ENCODE peak calls at places on chromosomes 11 and 22, in five cellular contexts. One of them, this sample, is unnamed.

GRCh38 chr11:86456075-86456939 is 81.6 kb downstream of the CCDC81 start:
- DNase-seq in fibroblast of lung: peak; percentile 82
- DNase-seq in thoracic aorta: peak; percentile 62
- DNase-seq in Peyer's patch: peak; percentile 75
- DNase-seq in lower leg skin: peak; percentile 97
- DNase-seq in this sample: peak; percentile 93

GRCh38 chr11:2138436-2139117 is 612 bp downstream of the IGF2 start:
- DNase-seq in lower leg skin: no peak
- DNase-seq in thoracic aorta: no peak
- DNase-seq in fibroblast of lung: peak; percentile 21
- DNase-seq in Peyer's patch: no peak
- DNase-seq in this sample: no peak

GRCh38 chr11:77202941-77203900 is 75.2 kb downstream of the MYO7A start:
- DNase-seq in fibroblast of lung: no peak
- DNase-seq in thoracic aorta: no peak
- DNase-seq in lower leg skin: peak; percentile 73
- DNase-seq in Peyer's patch: no peak
- DNase-seq in this sample: no peak

GRCh38 chr11:45110562-45110961 is 35.9 kb upstream of the PRDM11 start:
- DNase-seq in thoracic aorta: no peak
- DNase-seq in lower leg skin: no peak
- DNase-seq in Peyer's patch: no peak
- DNase-seq in fibroblast of lung: peak; percentile 77
- DNase-seq in this sample: no peak

GRCh38 chr22:30591191-30591587 is 521 bp downstream of the PES1 start:
- DNase-seq in lower leg skin: no peak
- DNase-seq in fibroblast of lung: peak; percentile 27
- DNase-seq in Peyer's patch: no peak
- DNase-seq in thoracic aorta: no peak
- DNase-seq in this sample: no peak

GRCh38 chr22:45831394-45831793 is 145.6 kb downstream of the WNT7B start:
- DNase-seq in lower leg skin: no peak
- DNase-seq in fibroblast of lung: peak; percentile 56
- DNase-seq in Peyer's patch: no peak
- DNase-seq in thoracic aorta: no peak
- DNase-seq in this sample: no peak

GRCh38 chr22:46180370-46181137 is 30.2 kb downstream of the PPARA start:
- DNase-seq in Peyer's patch: no peak
- DNase-seq in thoracic aorta: no peak
- DNase-seq in lower leg skin: no peak
- DNase-seq in fibroblast of lung: peak; percentile 23
- DNase-seq in this sample: no peak

GRCh38 chr22:38142606-38143005 is 32.1 kb upstream of the BAIAP2L2 start:
- DNase-seq in lower leg skin: peak; percentile 64
- DNase-seq in Peyer's patch: no peak
- DNase-seq in thoracic aorta: no peak
- DNase-seq in fibroblast of lung: no peak
- DNase-seq in this sample: no peak

GRCh38 chr22:50078246-50078645 is 7.0 kb downstream of the MLC1 start:
- DNase-seq in fibroblast of lung: no peak
- DNase-seq in thoracic aorta: no peak
- DNase-seq in lower leg skin: no peak
- DNase-seq in Peyer's patch: no peak
- DNase-seq in this sample: no peak

GRCh38 chr11:70808686-70809375 is 410.5 kb downstream of the CTTN start:
- DNase-seq in Peyer's patch: no peak
- DNase-seq in thoracic aorta: no peak
- DNase-seq in fibroblast of lung: no peak
- DNase-seq in lower leg skin: no peak
- DNase-seq in this sample: no peak

GRCh38 chr11:44615913-44616806 is 50.7 kb downstream of the CD82 start:
- DNase-seq in thoracic aorta: no peak
- DNase-seq in lower leg skin: no peak
- DNase-seq in fibroblast of lung: no peak
- DNase-seq in Peyer's patch: no peak
- DNase-seq in this sample: no peak

GRCh38 chr11:131867457-131868257 is 497.2 kb downstream of the NTM start:
- DNase-seq in fibroblast of lung: peak; percentile 88
- DNase-seq in lower leg skin: no peak
- DNase-seq in thoracic aorta: no peak
- DNase-seq in Peyer's patch: no peak
- DNase-seq in this sample: peak; percentile 93

GRCh38 chr22:44455151-44455962 is 42.7 kb downstream of the RTL6 start:
- DNase-seq in Peyer's patch: peak; percentile 56
- DNase-seq in lower leg skin: peak; percentile 85
- DNase-seq in fibroblast of lung: no peak
- DNase-seq in thoracic aorta: no peak
- DNase-seq in this sample: peak; percentile 64

GRCh38 chr22:17783773-17784480 is 9.7 kb upstream of the BID start:
- DNase-seq in thoracic aorta: no peak
- DNase-seq in fibroblast of lung: no peak
- DNase-seq in lower leg skin: no peak
- DNase-seq in Peyer's patch: no peak
- DNase-seq in this sample: no peak

GRCh38 chr22:49966041-49966715 is 5.6 kb downstream of the PIM3 start:
- DNase-seq in lower leg skin: peak; percentile 86
- DNase-seq in fibroblast of lung: no peak
- DNase-seq in thoracic aorta: peak; percentile 1
- DNase-seq in Peyer's patch: no peak
- DNase-seq in this sample: no peak

GRCh38 chr11:126992065-126992803 is 8.3 kb downstream of the KIRREL3 start:
- DNase-seq in thoracic aorta: no peak
- DNase-seq in fibroblast of lung: peak; percentile 51
- DNase-seq in lower leg skin: no peak
- DNase-seq in Peyer's patch: no peak
- DNase-seq in this sample: no peak

GRCh38 chr11:64659417-64660144 is 63.4 kb downstream of the NRXN2 start:
- DNase-seq in lower leg skin: no peak
- DNase-seq in Peyer's patch: no peak
- DNase-seq in thoracic aorta: no peak
- DNase-seq in fibroblast of lung: peak; percentile 54
- DNase-seq in this sample: no peak

GRCh38 chr11:70353900-70354568 is 44.3 kb upstream of the CTTN start:
- DNase-seq in Peyer's patch: no peak
- DNase-seq in fibroblast of lung: no peak
- DNase-seq in lower leg skin: no peak
- DNase-seq in thoracic aorta: no peak
- DNase-seq in this sample: no peak

GRCh38 chr11:117391181-117391580 is 63.5 kb downstream of the CEP164 start:
- DNase-seq in lower leg skin: peak; percentile 32
- DNase-seq in Peyer's patch: no peak
- DNase-seq in thoracic aorta: no peak
- DNase-seq in fibroblast of lung: no peak
- DNase-seq in this sample: no peak

GRCh38 chr11:120805960-120806555 is 217.8 kb upstream of the TBCEL start:
- DNase-seq in fibroblast of lung: no peak
- DNase-seq in lower leg skin: no peak
- DNase-seq in thoracic aorta: no peak
- DNase-seq in Peyer's patch: no peak
- DNase-seq in this sample: no peak

GRCh38 chr11:114775849-114776621 is 97.7 kb downstream of the NXPE2 start:
- DNase-seq in lower leg skin: no peak
- DNase-seq in fibroblast of lung: no peak
- DNase-seq in thoracic aorta: no peak
- DNase-seq in Peyer's patch: no peak
- DNase-seq in this sample: no peak

GRCh38 chr11:14029971-14030531 is 67.5 kb downstream of the SPON1 start:
- DNase-seq in thoracic aorta: peak; percentile 59
- DNase-seq in fibroblast of lung: peak; percentile 59
- DNase-seq in lower leg skin: no peak
- DNase-seq in Peyer's patch: peak; percentile 18
- DNase-seq in this sample: no peak

GRCh38 chr11:112297248-112297866 is 36.7 kb upstream of the PLET1 start:
- DNase-seq in lower leg skin: no peak
- DNase-seq in Peyer's patch: no peak
- DNase-seq in fibroblast of lung: no peak
- DNase-seq in thoracic aorta: no peak
- DNase-seq in this sample: no peak

GRCh38 chr22:40714514-40714966 is 35.3 kb downstream of the MCHR1 start:
- DNase-seq in thoracic aorta: no peak
- DNase-seq in fibroblast of lung: peak; percentile 45
- DNase-seq in lower leg skin: no peak
- DNase-seq in Peyer's patch: no peak
- DNase-seq in this sample: no peak

GRCh38 chr11:73280606-73281005 is 8.5 kb downstream of the P2RY6 start:
- DNase-seq in fibroblast of lung: no peak
- DNase-seq in Peyer's patch: no peak
- DNase-seq in thoracic aorta: no peak
- DNase-seq in lower leg skin: no peak
- DNase-seq in this sample: no peak

GRCh38 chr11:123797065-123797940 is 8.8 kb downstream of the OR6M1 start:
- DNase-seq in fibroblast of lung: no peak
- DNase-seq in thoracic aorta: no peak
- DNase-seq in Peyer's patch: no peak
- DNase-seq in lower leg skin: no peak
- DNase-seq in this sample: no peak

GRCh38 chr11:61885166-61885778 is 6.1 kb downstream of the FADS3 start:
- DNase-seq in lower leg skin: no peak
- DNase-seq in thoracic aorta: no peak
- DNase-seq in fibroblast of lung: no peak
- DNase-seq in Peyer's patch: no peak
- DNase-seq in this sample: no peak

GRCh38 chr22:45240137-45240809 is 421 bp downstream of the KIAA0930 start:
- DNase-seq in lower leg skin: no peak
- DNase-seq in thoracic aorta: no peak
- DNase-seq in Peyer's patch: peak; percentile 41
- DNase-seq in fibroblast of lung: no peak
- DNase-seq in this sample: no peak

GRCh38 chr11:19398772-19399542 is 158.2 kb upstream of the E2F8 start:
- DNase-seq in fibroblast of lung: peak; percentile 98
- DNase-seq in thoracic aorta: no peak
- DNase-seq in Peyer's patch: no peak
- DNase-seq in lower leg skin: no peak
- DNase-seq in this sample: no peak

GRCh38 chr11:15938362-15938725 is 418.0 kb downstream of the SOX6 start:
- DNase-seq in Peyer's patch: no peak
- DNase-seq in lower leg skin: peak; percentile 79
- DNase-seq in thoracic aorta: no peak
- DNase-seq in fibroblast of lung: no peak
- DNase-seq in this sample: peak; percentile 80
- TF ChIP-seq CTCF in Peyer's patch: no peak
- TF ChIP-seq CTCF in lower leg skin: no peak
- TF ChIP-seq CTCF in thoracic aorta: no peak
- TF ChIP-seq CTCF in fibroblast of lung: peak; percentile 23
- TF ChIP-seq CTCF in this sample: no peak

GRCh38 chr22:39529487-39529851 is 3.1 kb downstream of the RPS19BP1 start:
- DNase-seq in fibroblast of lung: no peak
- DNase-seq in lower leg skin: no peak
- DNase-seq in Peyer's patch: no peak
- DNase-seq in thoracic aorta: no peak
- DNase-seq in this sample: no peak
- TF ChIP-seq CTCF in fibroblast of lung: no peak
- TF ChIP-seq CTCF in lower leg skin: no peak
- TF ChIP-seq CTCF in Peyer's patch: no peak
- TF ChIP-seq CTCF in thoracic aorta: no peak
- TF ChIP-seq CTCF in this sample: peak; percentile 30

GRCh38 chr11:68753300-68753699 is 2.0 kb upstream of the TESMIN start:
- DNase-seq in Peyer's patch: no peak
- DNase-seq in lower leg skin: no peak
- DNase-seq in thoracic aorta: no peak
- DNase-seq in fibroblast of lung: no peak
- DNase-seq in this sample: no peak
- TF ChIP-seq CTCF in Peyer's patch: no peak
- TF ChIP-seq CTCF in lower leg skin: no peak
- TF ChIP-seq CTCF in thoracic aorta: no peak
- TF ChIP-seq CTCF in fibroblast of lung: no peak
- TF ChIP-seq CTCF in this sample: no peak

DNA sequence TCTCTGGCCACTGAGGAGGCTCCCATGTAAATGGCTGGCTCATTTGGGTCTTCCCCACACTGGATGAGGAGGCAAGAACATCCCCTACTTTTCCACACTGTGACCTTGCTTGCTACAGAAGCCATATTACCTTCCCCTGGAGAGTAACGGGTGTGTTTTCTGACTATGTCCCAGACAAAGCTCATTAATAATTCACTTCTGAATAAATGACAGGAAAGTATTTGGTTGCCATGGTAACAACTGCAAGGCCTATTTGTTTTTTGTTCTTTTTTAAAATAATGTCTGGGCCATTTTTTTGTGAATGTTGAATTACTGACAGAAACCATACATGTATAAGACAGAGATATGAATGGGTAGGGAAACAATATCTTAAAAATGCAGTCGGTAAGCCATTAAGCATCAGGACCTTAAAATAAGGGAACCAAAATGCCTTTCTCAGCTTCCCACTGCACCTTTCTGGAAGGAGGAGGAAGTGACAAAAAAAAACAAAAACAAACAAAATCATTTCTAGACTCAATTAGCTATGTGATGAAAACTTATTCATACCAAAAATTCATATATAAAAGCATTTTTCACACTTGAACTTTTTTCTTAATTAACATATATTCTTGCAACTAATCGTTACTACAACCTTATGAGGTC is 31.9 kb downstream of the SLC1A2 start:
- DNase-seq in lower leg skin: no peak
- DNase-seq in Peyer's patch: no peak
- DNase-seq in thoracic aorta: no peak
- DNase-seq in fibroblast of lung: no peak
- DNase-seq in this sample: no peak
- TF ChIP-seq CTCF in lower leg skin: no peak
- TF ChIP-seq CTCF in Peyer's patch: no peak
- TF ChIP-seq CTCF in thoracic aorta: peak; percentile 46
- TF ChIP-seq CTCF in fibroblast of lung: no peak
- TF ChIP-seq CTCF in this sample: no peak

GRCh38 chr22:22745225-22746060 is 101.0 kb downstream of the GGTLC2 start:
- DNase-seq in thoracic aorta: no peak
- DNase-seq in lower leg skin: no peak
- DNase-seq in Peyer's patch: peak; percentile 58
- DNase-seq in fibroblast of lung: no peak
- DNase-seq in this sample: no peak
- TF ChIP-seq CTCF in thoracic aorta: no peak
- TF ChIP-seq CTCF in lower leg skin: no peak
- TF ChIP-seq CTCF in Peyer's patch: peak; percentile 62
- TF ChIP-seq CTCF in fibroblast of lung: peak; percentile 81
- TF ChIP-seq CTCF in this sample: peak; percentile 50